ENCODE peak calls at places on chromosomes 6 and 20, in six cellular contexts. R is CD4-positive, alpha-beta T cell; K is MCF 10A; O is sigmoid colon; U is HCT116; J is cardiac fibroblast. H is an unnamed sample.

GRCh38 chr20:24559114-24559513 is 89.7 kb downstream of the SYNDIG1 start:
- DNase-seq in U (no peak), R (no peak), O (no peak), K (no peak), J (no peak), H (no peak)

GRCh38 chr6:161128680-161129196 is 137.2 kb downstream of the MAP3K4 start:
- DNase-seq in R (no peak), J (no peak), K (peak), U (peak), O (no peak), H (no peak)

GRCh38 chr6:130167655-130168054 is 55.1 kb downstream of the SAMD3 start:
- DNase-seq in R (no peak), J (peak), K (peak), O (no peak), U (no peak), H (no peak)

GRCh38 chr6:70601014-70601413 is 34.3 kb downstream of the SDHAF4 start:
- DNase-seq in J (no peak), K (no peak), U (no peak), R (no peak), O (no peak), H (no peak)

GRCh38 chr6:28648878-28649375 is 123.2 kb downstream of the GPX5 start:
- DNase-seq in R (no peak), K (peak), J (peak), O (no peak), U (no peak), H (no peak)

GRCh38 chr6:81465859-81466258 is 286.6 kb downstream of the TENT5A start:
- DNase-seq in K (peak), O (no peak), U (peak), J (peak), R (no peak), H (peak)

GRCh38 chr20:3082306-3082951 is 2.1 kb downstream of the AVP start:
- DNase-seq in U (no peak), J (no peak), K (no peak), O (no peak), R (no peak), H (no peak)

GRCh38 chr6:42981866-42982265 is 2.5 kb upstream of the PPP2R5D start:
- DNase-seq in K (no peak), J (no peak), O (no peak), U (no peak), R (no peak), H (no peak)

GRCh38 chr20:2745060-2745910 is 52.7 kb downstream of the EBF4 start:
- DNase-seq in J (no peak), K (no peak), R (no peak), U (no peak), O (peak), H (no peak)

GRCh38 chr6:36613200-36613995 is 19.2 kb downstream of the SRSF3 start:
- DNase-seq in O (peak), J (no peak), K (no peak), R (no peak), U (no peak), H (no peak)

GRCh38 chr6:16196958-16197576 is 41.3 kb upstream of the GMPR start:
- DNase-seq in J (no peak), R (no peak), K (no peak), U (no peak), O (no peak), H (no peak)

GRCh38 chr6:89298680-89299450 is 16.2 kb downstream of the GABRR2 start:
- DNase-seq in J (peak), U (peak), K (peak), R (no peak), O (no peak), H (peak)

GRCh38 chr6:42140051-42140450 is 2.4 kb downstream of the C6orf132 start:
- DNase-seq in J (no peak), U (no peak), R (no peak), K (peak), O (no peak), H (no peak)

GRCh38 chr6:11668455-11668854 is 110.1 kb downstream of the ADTRP start:
- DNase-seq in O (no peak), K (no peak), U (no peak), J (no peak), R (no peak), H (peak)

GRCh38 chr6:42514746-42515145 is 49.1 kb upstream of the UBR2 start:
- DNase-seq in O (no peak), J (no peak), K (no peak), R (no peak), U (no peak), H (no peak)